ENCODE peak calls at places on chromosomes 11 and 22, in ten cellular contexts. One of them, this sample, is unnamed.

GRCh38 chr22:37557321-37558001 is 2.8 kb upstream of the CDC42EP1 start:
- DNase-seq in left ventricle myocardium inferior: no peak
- DNase-seq in SJCRH30: no peak
- DNase-seq in CD4-positive, CD25-positive, alpha-beta regulatory T cell: no peak
- DNase-seq in suprapubic skin: no peak
- DNase-seq in prostate gland: no peak
- DNase-seq in substantia nigra: no peak
- DNase-seq in Panc1: no peak
- DNase-seq in iPS DF 6.9: no peak
- DNase-seq in RWPE1: no peak
- DNase-seq in this sample: no peak

GRCh38 chr11:108405706-108406105 is 61.6 kb downstream of the C11orf65 start:
- DNase-seq in left ventricle myocardium inferior: no peak
- DNase-seq in SJCRH30: no peak
- DNase-seq in CD4-positive, CD25-positive, alpha-beta regulatory T cell: no peak
- DNase-seq in suprapubic skin: no peak
- DNase-seq in prostate gland: no peak
- DNase-seq in substantia nigra: no peak
- DNase-seq in Panc1: no peak
- DNase-seq in iPS DF 6.9: no peak
- DNase-seq in RWPE1: no peak
- DNase-seq in this sample: no peak

GRCh38 chr22:42834177-42834949 is 22.7 kb downstream of the ARFGAP3 start:
- DNase-seq in left ventricle myocardium inferior: no peak
- DNase-seq in SJCRH30: no peak
- DNase-seq in CD4-positive, CD25-positive, alpha-beta regulatory T cell: no peak
- DNase-seq in suprapubic skin: no peak
- DNase-seq in prostate gland: no peak
- DNase-seq in substantia nigra: no peak
- DNase-seq in Panc1: no peak
- DNase-seq in iPS DF 6.9: no peak
- DNase-seq in RWPE1: no peak
- DNase-seq in this sample: no peak

GRCh38 chr22:26547426-26547825 is 35.2 kb upstream of the TFIP11 start:
- DNase-seq in left ventricle myocardium inferior: no peak
- DNase-seq in SJCRH30: no peak
- DNase-seq in CD4-positive, CD25-positive, alpha-beta regulatory T cell: no peak
- DNase-seq in suprapubic skin: no peak
- DNase-seq in prostate gland: no peak
- DNase-seq in substantia nigra: no peak
- DNase-seq in Panc1: no peak
- DNase-seq in iPS DF 6.9: no peak
- DNase-seq in RWPE1: peak
- DNase-seq in this sample: no peak

GRCh38 chr22:36510966-36511881 is 4.4 kb upstream of the FOXRED2 start:
- DNase-seq in left ventricle myocardium inferior: no peak
- DNase-seq in SJCRH30: peak
- DNase-seq in CD4-positive, CD25-positive, alpha-beta regulatory T cell: no peak
- DNase-seq in suprapubic skin: no peak
- DNase-seq in prostate gland: no peak
- DNase-seq in substantia nigra: no peak
- DNase-seq in Panc1: no peak
- DNase-seq in iPS DF 6.9: no peak
- DNase-seq in RWPE1: peak
- DNase-seq in this sample: no peak

GRCh38 chr22:45441158-45441557 is 27.7 kb downstream of the RIBC2 start:
- DNase-seq in left ventricle myocardium inferior: peak
- DNase-seq in SJCRH30: peak
- DNase-seq in CD4-positive, CD25-positive, alpha-beta regulatory T cell: no peak
- DNase-seq in suprapubic skin: no peak
- DNase-seq in prostate gland: peak
- DNase-seq in substantia nigra: no peak
- DNase-seq in Panc1: peak
- DNase-seq in iPS DF 6.9: no peak
- DNase-seq in RWPE1: peak
- DNase-seq in this sample: peak

GRCh38 chr22:43279867-43280519 is 63.2 kb downstream of the SCUBE1 start:
- DNase-seq in left ventricle myocardium inferior: no peak
- DNase-seq in SJCRH30: no peak
- DNase-seq in CD4-positive, CD25-positive, alpha-beta regulatory T cell: no peak
- DNase-seq in suprapubic skin: no peak
- DNase-seq in prostate gland: no peak
- DNase-seq in substantia nigra: no peak
- DNase-seq in Panc1: no peak
- DNase-seq in iPS DF 6.9: no peak
- DNase-seq in RWPE1: no peak
- DNase-seq in this sample: no peak

GRCh38 chr11:78773077-78773476 is 198.4 kb upstream of the NARS2 start:
- DNase-seq in left ventricle myocardium inferior: no peak
- DNase-seq in SJCRH30: no peak
- DNase-seq in CD4-positive, CD25-positive, alpha-beta regulatory T cell: no peak
- DNase-seq in suprapubic skin: no peak
- DNase-seq in prostate gland: no peak
- DNase-seq in substantia nigra: no peak
- DNase-seq in Panc1: no peak
- DNase-seq in iPS DF 6.9: no peak
- DNase-seq in RWPE1: no peak
- DNase-seq in this sample: no peak

GRCh38 chr11:76579047-76579751 is 91.3 kb downstream of the LRRC32 start:
- DNase-seq in left ventricle myocardium inferior: peak
- DNase-seq in SJCRH30: peak
- DNase-seq in CD4-positive, CD25-positive, alpha-beta regulatory T cell: no peak
- DNase-seq in suprapubic skin: no peak
- DNase-seq in prostate gland: no peak
- DNase-seq in substantia nigra: no peak
- DNase-seq in Panc1: no peak
- DNase-seq in iPS DF 6.9: peak
- DNase-seq in RWPE1: no peak
- DNase-seq in this sample: no peak

GRCh38 chr11:92224394-92225205 is at the start of gene FAT3:
- DNase-seq in left ventricle myocardium inferior: no peak
- DNase-seq in SJCRH30: peak
- DNase-seq in CD4-positive, CD25-positive, alpha-beta regulatory T cell: no peak
- DNase-seq in suprapubic skin: no peak
- DNase-seq in prostate gland: no peak
- DNase-seq in substantia nigra: peak
- DNase-seq in Panc1: no peak
- DNase-seq in iPS DF 6.9: no peak
- DNase-seq in RWPE1: peak
- DNase-seq in this sample: no peak

GRCh38 chr11:83836883-83837654 is 550.9 kb upstream of the CCDC90B start:
- DNase-seq in left ventricle myocardium inferior: no peak
- DNase-seq in SJCRH30: peak
- DNase-seq in CD4-positive, CD25-positive, alpha-beta regulatory T cell: no peak
- DNase-seq in suprapubic skin: no peak
- DNase-seq in prostate gland: peak
- DNase-seq in substantia nigra: peak
- DNase-seq in Panc1: peak
- DNase-seq in iPS DF 6.9: peak
- DNase-seq in RWPE1: peak
- DNase-seq in this sample: no peak

GRCh38 chr11:123152951-123153350 is 42.1 kb downstream of the CLMP start:
- DNase-seq in left ventricle myocardium inferior: no peak
- DNase-seq in SJCRH30: no peak
- DNase-seq in CD4-positive, CD25-positive, alpha-beta regulatory T cell: no peak
- DNase-seq in suprapubic skin: no peak
- DNase-seq in prostate gland: no peak
- DNase-seq in substantia nigra: no peak
- DNase-seq in Panc1: no peak
- DNase-seq in iPS DF 6.9: no peak
- DNase-seq in RWPE1: no peak
- DNase-seq in this sample: no peak

GRCh38 chr11:122673706-122674105 is 18.2 kb downstream of the UBASH3B start:
- DNase-seq in left ventricle myocardium inferior: no peak
- DNase-seq in SJCRH30: no peak
- DNase-seq in CD4-positive, CD25-positive, alpha-beta regulatory T cell: no peak
- DNase-seq in suprapubic skin: no peak
- DNase-seq in prostate gland: no peak
- DNase-seq in substantia nigra: no peak
- DNase-seq in Panc1: no peak
- DNase-seq in iPS DF 6.9: no peak
- DNase-seq in RWPE1: no peak
- DNase-seq in this sample: no peak

GRCh38 chr11:2445107-2445947 is 519 bp downstream of the KCNQ1 start:
- DNase-seq in left ventricle myocardium inferior: no peak
- DNase-seq in SJCRH30: no peak
- DNase-seq in CD4-positive, CD25-positive, alpha-beta regulatory T cell: no peak
- DNase-seq in suprapubic skin: no peak
- DNase-seq in prostate gland: no peak
- DNase-seq in substantia nigra: no peak
- DNase-seq in Panc1: no peak
- DNase-seq in iPS DF 6.9: no peak
- DNase-seq in RWPE1: no peak
- DNase-seq in this sample: no peak
- H3K27ac ChIP-seq in left ventricle myocardium inferior: peak
- H3K27ac ChIP-seq in SJCRH30: no peak
- H3K27ac ChIP-seq in CD4-positive, CD25-positive, alpha-beta regulatory T cell: no peak
- H3K27ac ChIP-seq in suprapubic skin: no peak
- H3K27ac ChIP-seq in prostate gland: no peak
- H3K27ac ChIP-seq in substantia nigra: no peak
- H3K27ac ChIP-seq in Panc1: no peak
- H3K27ac ChIP-seq in iPS DF 6.9: no peak
- H3K27ac ChIP-seq in RWPE1: no peak
- H3K27ac ChIP-seq in this sample: peak

GRCh38 chr11:64164392-64165312 is 1.3 kb downstream of the MACROD1 start:
- DNase-seq in left ventricle myocardium inferior: peak
- DNase-seq in SJCRH30: peak
- DNase-seq in CD4-positive, CD25-positive, alpha-beta regulatory T cell: no peak
- DNase-seq in suprapubic skin: no peak
- DNase-seq in prostate gland: peak
- DNase-seq in substantia nigra: no peak
- DNase-seq in Panc1: no peak
- DNase-seq in iPS DF 6.9: no peak
- DNase-seq in RWPE1: no peak
- DNase-seq in this sample: no peak
- H3K27ac ChIP-seq in left ventricle myocardium inferior: peak
- H3K27ac ChIP-seq in SJCRH30: peak
- H3K27ac ChIP-seq in CD4-positive, CD25-positive, alpha-beta regulatory T cell: no peak
- H3K27ac ChIP-seq in suprapubic skin: peak
- H3K27ac ChIP-seq in prostate gland: no peak
- H3K27ac ChIP-seq in substantia nigra: peak
- H3K27ac ChIP-seq in Panc1: peak
- H3K27ac ChIP-seq in iPS DF 6.9: no peak
- H3K27ac ChIP-seq in RWPE1: peak
- H3K27ac ChIP-seq in this sample: no peak

DNA sequence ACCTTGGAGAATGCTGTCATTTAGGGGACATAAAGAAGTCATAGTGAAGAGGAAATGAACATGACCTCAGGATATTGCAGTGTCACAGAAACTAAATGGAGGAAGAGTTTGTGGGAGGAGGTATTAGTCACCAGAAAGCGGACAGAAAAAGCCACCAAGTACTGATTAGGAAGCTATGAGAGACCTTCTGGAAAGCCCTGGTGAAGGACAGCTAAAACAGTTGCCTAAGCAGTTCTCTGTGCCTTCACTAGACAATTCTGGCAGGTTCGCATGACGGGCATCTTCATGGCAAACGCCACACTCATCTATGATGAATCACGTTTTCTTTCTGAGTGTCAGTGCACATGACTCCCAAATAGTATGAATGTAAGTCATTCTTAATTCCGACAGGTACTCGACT is 325.8 kb downstream of the C11orf87 start:
- DNase-seq in left ventricle myocardium inferior: no peak
- DNase-seq in SJCRH30: no peak
- DNase-seq in CD4-positive, CD25-positive, alpha-beta regulatory T cell: no peak
- DNase-seq in suprapubic skin: no peak
- DNase-seq in prostate gland: no peak
- DNase-seq in substantia nigra: peak
- DNase-seq in Panc1: no peak
- DNase-seq in iPS DF 6.9: no peak
- DNase-seq in RWPE1: no peak
- DNase-seq in this sample: no peak
- H3K27ac ChIP-seq in left ventricle myocardium inferior: no peak
- H3K27ac ChIP-seq in SJCRH30: no peak
- H3K27ac ChIP-seq in CD4-positive, CD25-positive, alpha-beta regulatory T cell: no peak
- H3K27ac ChIP-seq in suprapubic skin: no peak
- H3K27ac ChIP-seq in prostate gland: no peak
- H3K27ac ChIP-seq in substantia nigra: no peak
- H3K27ac ChIP-seq in Panc1: no peak
- H3K27ac ChIP-seq in iPS DF 6.9: no peak
- H3K27ac ChIP-seq in RWPE1: no peak
- H3K27ac ChIP-seq in this sample: no peak

GRCh38 chr11:86620796-86621575 is 51.4 kb downstream of the ME3 start:
- DNase-seq in left ventricle myocardium inferior: no peak
- DNase-seq in SJCRH30: peak
- DNase-seq in CD4-positive, CD25-positive, alpha-beta regulatory T cell: no peak
- DNase-seq in suprapubic skin: no peak
- DNase-seq in prostate gland: no peak
- DNase-seq in substantia nigra: no peak
- DNase-seq in Panc1: no peak
- DNase-seq in iPS DF 6.9: no peak
- DNase-seq in RWPE1: no peak
- DNase-seq in this sample: no peak

GRCh38 chr11:86624366-86624765 is 48.0 kb downstream of the ME3 start:
- DNase-seq in left ventricle myocardium inferior: no peak
- DNase-seq in SJCRH30: no peak
- DNase-seq in CD4-positive, CD25-positive, alpha-beta regulatory T cell: no peak
- DNase-seq in suprapubic skin: no peak
- DNase-seq in prostate gland: no peak
- DNase-seq in substantia nigra: no peak
- DNase-seq in Panc1: no peak
- DNase-seq in iPS DF 6.9: no peak
- DNase-seq in RWPE1: no peak
- DNase-seq in this sample: no peak

GRCh38 chr11:86623736-86624135 is 48.7 kb downstream of the ME3 start:
- DNase-seq in left ventricle myocardium inferior: no peak
- DNase-seq in SJCRH30: no peak
- DNase-seq in CD4-positive, CD25-positive, alpha-beta regulatory T cell: no peak
- DNase-seq in suprapubic skin: no peak
- DNase-seq in prostate gland: no peak
- DNase-seq in substantia nigra: no peak
- DNase-seq in Panc1: no peak
- DNase-seq in iPS DF 6.9: no peak
- DNase-seq in RWPE1: no peak
- DNase-seq in this sample: no peak

GRCh38 chr11:86621854-86622253 is 50.6 kb downstream of the ME3 start:
- DNase-seq in left ventricle myocardium inferior: no peak
- DNase-seq in SJCRH30: no peak
- DNase-seq in CD4-positive, CD25-positive, alpha-beta regulatory T cell: no peak
- DNase-seq in suprapubic skin: no peak
- DNase-seq in prostate gland: no peak
- DNase-seq in substantia nigra: no peak
- DNase-seq in Panc1: no peak
- DNase-seq in iPS DF 6.9: no peak
- DNase-seq in RWPE1: no peak
- DNase-seq in this sample: no peak

DNA sequence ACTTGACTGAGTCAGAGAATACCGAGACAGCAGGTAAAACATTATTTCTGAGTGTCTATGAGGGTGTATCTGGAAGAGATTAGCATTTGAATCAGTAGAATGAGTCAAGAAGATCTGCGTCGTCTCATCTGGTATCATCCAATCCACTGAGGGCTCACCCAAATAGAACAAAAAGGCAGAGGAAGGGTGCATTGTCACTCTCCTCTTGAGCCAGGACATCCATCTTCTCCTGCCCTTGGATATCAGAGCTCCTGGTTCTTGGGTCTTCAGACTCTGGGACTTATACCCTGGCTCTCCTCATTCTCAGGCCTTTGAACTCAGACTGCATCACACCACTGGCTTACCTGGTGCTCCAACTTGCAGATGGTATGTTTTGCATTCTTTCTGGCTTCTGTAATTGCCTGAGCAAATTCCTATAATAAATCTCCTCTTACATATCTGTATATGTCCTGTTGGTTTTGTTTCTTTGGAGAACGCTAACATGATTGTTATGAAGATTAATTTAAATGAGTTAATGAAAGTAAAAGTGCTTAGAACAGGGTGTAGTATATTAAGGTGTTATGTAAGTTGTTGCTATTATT is 49.3 kb downstream of the ME3 start:
- DNase-seq in left ventricle myocardium inferior: no peak
- DNase-seq in SJCRH30: no peak
- DNase-seq in CD4-positive, CD25-positive, alpha-beta regulatory T cell: no peak
- DNase-seq in suprapubic skin: no peak
- DNase-seq in prostate gland: no peak
- DNase-seq in substantia nigra: no peak
- DNase-seq in Panc1: no peak
- DNase-seq in iPS DF 6.9: no peak
- DNase-seq in RWPE1: peak
- DNase-seq in this sample: no peak
- H3K27ac ChIP-seq in left ventricle myocardium inferior: no peak
- H3K27ac ChIP-seq in SJCRH30: no peak
- H3K27ac ChIP-seq in CD4-positive, CD25-positive, alpha-beta regulatory T cell: no peak
- H3K27ac ChIP-seq in suprapubic skin: no peak
- H3K27ac ChIP-seq in prostate gland: no peak
- H3K27ac ChIP-seq in substantia nigra: no peak
- H3K27ac ChIP-seq in Panc1: peak
- H3K27ac ChIP-seq in iPS DF 6.9: no peak
- H3K27ac ChIP-seq in RWPE1: no peak
- H3K27ac ChIP-seq in this sample: no peak